ENCODE peak calls at places on chromosomes 2 and 18, in five cellular contexts. Y is neuronal stem cell, B is mesenchymal stem cell, A is H1, F is H9. R is an unnamed sample.

GRCh38 chr2:207484444-207485391 is 45.0 kb upstream of the CREB1 start:
- DNase-seq in Y (no peak), B (no peak), A (no peak), F (no peak), R (no peak)

GRCh38 chr2:96584017-96584416 is 47.5 kb downstream of the ARID5A start:
- DNase-seq in Y (no peak), B (no peak), A (no peak), F (no peak), R (no peak)

GRCh38 chr18:36947820-36948348 is 119.0 kb downstream of the KIAA1328 start:
- DNase-seq in Y (no peak), B (no peak), A (no peak), F (peak; percentile 81), R (peak; percentile 97)

GRCh38 chr2:60152226-60152833 is 401.1 kb downstream of the BCL11A start:
- DNase-seq in Y (no peak), B (peak; percentile 6), A (no peak), F (no peak), R (peak; percentile 64)

GRCh38 chr18:58391932-58392331 is 237.0 kb downstream of the ALPK2 start:
- DNase-seq in Y (no peak), B (no peak), A (no peak), F (no peak), R (no peak)

GRCh38 chr2:208006833-208007232 is 18.5 kb downstream of the PLEKHM3 start:
- DNase-seq in Y (no peak), B (peak; percentile 12), A (no peak), F (no peak), R (no peak)

GRCh38 chr2:75605770-75606535 is 40.6 kb upstream of the MRPL19 start:
- DNase-seq in Y (no peak), B (peak; percentile 88), A (no peak), F (no peak), R (peak; percentile 75)

GRCh38 chr2:174717273-174717672 is 47.0 kb downstream of the CHRNA1 start:
- DNase-seq in Y (no peak), B (peak; percentile 64), A (no peak), F (no peak), R (no peak)

GRCh38 chr2:72162574-72162973 is 14.9 kb upstream of the CYP26B1 start:
- DNase-seq in Y (no peak), B (no peak), A (no peak), F (no peak), R (no peak)

GRCh38 chr2:30994227-30995056 is 143.8 kb downstream of the GALNT14 start:
- DNase-seq in Y (no peak), B (no peak), A (no peak), F (no peak), R (no peak)

GRCh38 chr2:44778221-44778654 is 163.3 kb upstream of the SIX3 start:
- DNase-seq in Y (peak; percentile 59), B (no peak), A (no peak), F (peak; percentile 82), R (peak; percentile 63)

GRCh38 chr2:235024951-235025773 is 73.3 kb downstream of the SH3BP4 start:
- DNase-seq in Y (no peak), B (no peak), A (no peak), F (no peak), R (no peak)

GRCh38 chr2:73075477-73076373 is 4.2 kb upstream of the SFXN5 start:
- DNase-seq in Y (no peak), B (no peak), A (no peak), F (no peak), R (no peak)

GRCh38 chr18:56522826-56523225 is 115.6 kb downstream of the TXNL1 start:
- DNase-seq in Y (no peak), B (no peak), A (no peak), F (no peak), R (no peak)

GRCh38 chr2:71602115-71602495 is 148.7 kb downstream of the DYSF start:
- DNase-seq in Y (no peak), B (no peak), A (no peak), F (no peak), R (no peak)

GRCh38 chr2:126975671-126976655 is 77.3 kb downstream of the TEX51 start:
- DNase-seq in Y (no peak), B (no peak), A (no peak), F (no peak), R (peak; percentile 13)

GRCh38 chr2:15737314-15738224 is 145.9 kb downstream of the DDX1 start:
- DNase-seq in Y (no peak), B (no peak), A (no peak), F (peak; percentile 1), R (no peak)

GRCh38 chr2:15735738-15736326 is 144.2 kb downstream of the DDX1 start:
- DNase-seq in Y (no peak), B (no peak), A (no peak), F (peak; percentile 10), R (no peak)

GRCh38 chr2:15738965-15739364 is 147.3 kb downstream of the DDX1 start:
- DNase-seq in Y (no peak), B (no peak), A (no peak), F (no peak), R (no peak)

GRCh38 chr2:15736396-15737180 is 144.9 kb downstream of the DDX1 start:
- DNase-seq in Y (no peak), B (no peak), A (no peak), F (peak; percentile 15), R (no peak)

DNA sequence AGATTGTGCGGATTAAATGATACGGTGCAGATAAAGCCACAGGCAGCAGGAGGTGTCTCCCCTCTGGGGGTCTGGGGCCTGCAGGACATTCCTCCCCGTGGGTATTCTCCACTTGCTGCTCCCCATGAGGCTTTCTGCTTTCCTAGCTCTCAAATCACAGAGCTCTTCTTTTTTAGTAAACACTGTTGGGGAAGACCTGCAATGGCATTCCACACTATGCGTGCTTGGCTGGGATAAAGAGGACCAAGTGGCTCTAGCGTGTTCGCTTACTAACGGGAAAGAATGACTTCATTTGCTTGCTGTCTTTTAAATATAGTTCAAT is 146.5 kb downstream of the DDX1 start:
- DNase-seq in Y (no peak), B (no peak), A (no peak), F (no peak), R (peak; percentile 37)
- H3K9ac ChIP-seq in Y (no peak overlapping the region), B (no peak overlapping the region), A (no peak overlapping the region), F (no peak overlapping the region), R (no peak overlapping the region)

GRCh38 chr2:133839677-133840076 is 271.4 kb upstream of the NCKAP5 start:
- DNase-seq in Y (no peak), B (no peak), A (no peak), F (no peak), R (no peak)

GRCh38 chr2:133843091-133843490 is 274.8 kb upstream of the NCKAP5 start:
- DNase-seq in Y (no peak), B (no peak), A (no peak), F (no peak), R (no peak)

GRCh38 chr2:133843551-133843950 is 275.3 kb upstream of the NCKAP5 start:
- DNase-seq in Y (no peak), B (no peak), A (no peak), F (no peak), R (no peak)

GRCh38 chr2:133840761-133841160 is 272.5 kb upstream of the NCKAP5 start:
- DNase-seq in Y (no peak), B (no peak), A (no peak), F (no peak), R (no peak)

DNA sequence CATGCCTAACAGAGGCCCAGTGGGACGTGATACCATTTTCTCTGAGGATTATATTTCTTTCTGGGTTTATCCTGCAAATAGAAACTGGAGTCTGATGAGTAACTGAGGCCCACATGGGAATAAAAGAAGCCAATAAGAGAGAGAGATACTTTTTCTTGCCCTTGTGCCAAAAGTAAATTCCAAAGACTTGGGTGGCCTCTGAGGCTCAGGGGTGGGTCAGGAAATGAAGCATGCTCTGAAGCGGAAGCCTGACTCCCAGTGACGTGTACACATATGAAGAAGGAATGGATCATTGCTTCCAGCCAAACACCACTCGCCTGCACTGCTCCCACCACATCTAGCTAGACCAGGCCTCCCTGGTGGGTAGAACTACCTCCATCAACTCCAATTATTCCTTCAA is 273.6 kb upstream of the NCKAP5 start:
- DNase-seq in Y (no peak), B (peak; percentile 78), A (no peak), F (no peak), R (no peak)
- H2BK15ac ChIP-seq in Y (no peak overlapping the region), B (no peak overlapping the region), A (no peak overlapping the region), F (no peak overlapping the region), R (no peak overlapping the region)

GRCh38 chr2:113240915-113241911 is 37.5 kb downstream of the PAX8 start:
- DNase-seq in Y (no peak), B (peak; percentile 98), A (no peak), F (no peak), R (peak; percentile 87)
- H4K8ac ChIP-seq in Y (no peak overlapping the region), B (no peak overlapping the region), A (no peak overlapping the region), F (no peak overlapping the region), R (no peak overlapping the region)

DNA sequence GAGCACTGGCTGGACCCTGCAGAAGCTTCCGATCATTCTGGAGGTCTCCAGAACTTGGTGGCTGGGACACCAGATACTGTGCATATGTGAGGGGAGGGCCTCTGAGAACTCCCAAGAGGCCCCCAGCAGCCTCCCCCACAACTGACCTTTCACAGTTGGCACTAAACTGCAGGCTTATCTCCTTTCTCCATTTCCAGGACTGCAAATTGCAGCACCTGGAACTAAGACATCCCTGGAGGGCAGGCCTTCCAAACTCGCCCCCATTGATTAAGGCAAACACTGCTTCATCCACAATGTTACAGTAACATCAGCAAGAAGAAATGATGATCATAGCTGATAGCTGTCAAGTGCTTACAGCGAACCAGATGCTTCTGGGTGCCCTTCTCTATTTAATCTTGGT is 67.9 kb downstream of the TGOLN2 start:
- DNase-seq in Y (no peak), B (no peak), A (no peak), F (no peak), R (no peak)
- H3K9ac ChIP-seq in Y (no peak overlapping the region), B (peak overlapping the region; percentile 83), A (no peak overlapping the region), F (no peak overlapping the region), R (no peak overlapping the region)

GRCh38 chr2:230778350-230779140 is 65.9 kb downstream of the CAB39 start:
- DNase-seq in Y (no peak), B (no peak), A (no peak), F (no peak), R (no peak)

GRCh38 chr2:230775737-230776136 is 63.1 kb downstream of the CAB39 start:
- DNase-seq in Y (no peak), B (no peak), A (no peak), F (no peak), R (no peak)

GRCh38 chr2:230779607-230780006 is 67.0 kb downstream of the CAB39 start:
- DNase-seq in Y (no peak), B (no peak), A (no peak), F (no peak), R (no peak)

GRCh38 chr2:230777681-230778080 is 65.0 kb downstream of the CAB39 start:
- DNase-seq in Y (no peak), B (peak; percentile 60), A (no peak), F (no peak), R (no peak)

DNA sequence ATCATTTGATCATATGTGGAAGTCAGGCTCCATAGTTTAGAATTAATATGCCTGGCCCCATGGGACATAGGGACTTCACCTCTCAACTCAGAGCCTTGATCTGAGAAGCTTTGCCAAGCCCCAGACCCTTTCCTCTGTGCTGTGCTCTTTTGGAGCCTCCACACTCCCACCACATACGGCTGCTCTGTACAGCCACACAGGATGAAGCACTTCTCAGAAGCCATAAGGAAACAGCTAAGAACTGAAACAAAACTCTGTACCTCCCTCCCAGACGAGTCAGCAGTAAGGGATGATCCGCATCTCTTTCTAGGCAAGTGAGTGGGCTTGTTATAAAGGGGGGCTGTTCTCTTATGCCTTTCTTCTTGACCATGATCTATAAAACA is 66.5 kb downstream of the CAB39 start:
- DNase-seq in Y (no peak), B (no peak), A (no peak), F (no peak), R (no peak)
- H2BK15ac ChIP-seq in Y (no peak overlapping the region), B (no peak overlapping the region), A (no peak overlapping the region), F (no peak overlapping the region), R (no peak overlapping the region)